ENCODE peak calls at places on chromosomes 6 and 20, in eight cellular contexts. R is K562, O is neuronal stem cell, C is H9, H is GM23248, E is IMR-90, B is ascending aorta, L is PC-3. T is an unnamed sample.

GRCh38 chr6:169921853-169922779 is 170.7 kb downstream of the ERMARD start:
- DNase-seq in C (no peak), E (no peak), B (no peak), R (no peak), H (no peak), L (no peak), O (no peak), T (no peak)

GRCh38 chr20:17835240-17835940 is 133.2 kb downstream of the SNX5 start:
- DNase-seq in E (peak; percentile 86), C (no peak), O (no peak), L (peak; percentile 97), R (no peak), B (no peak), H (peak; percentile 95), T (peak; percentile 79)

GRCh38 chr20:62838511-62838910 is 21.7 kb downstream of the COL9A3 start:
- DNase-seq in O (no peak), B (no peak), E (no peak), L (no peak), R (no peak), H (no peak), C (no peak), T (no peak)

GRCh38 chr6:154592199-154592860 is 81.8 kb upstream of the CNKSR3 start:
- DNase-seq in H (no peak), B (no peak), E (no peak), C (no peak), R (no peak), O (no peak), L (no peak), T (no peak)

GRCh38 chr6:3506751-3507388 is 50.0 kb upstream of the SLC22A23 start:
- DNase-seq in H (no peak), C (no peak), E (peak; percentile 11), R (no peak), B (no peak), O (no peak), L (peak; percentile 20), T (no peak)

GRCh38 chr6:3888153-3888957 is 39.2 kb downstream of the FAM50B start:
- DNase-seq in B (no peak), C (no peak), E (no peak), H (peak; percentile 21), R (no peak), L (peak; percentile 91), O (no peak), T (peak; percentile 79)

GRCh38 chr6:5986847-5987246 is 19.9 kb downstream of the NRN1 start:
- DNase-seq in E (no peak), L (no peak), H (no peak), B (no peak), O (no peak), C (no peak), R (no peak), T (no peak)

GRCh38 chr20:41587956-41588355 is 30.2 kb downstream of the CHD6 start:
- DNase-seq in O (no peak), L (peak; percentile 78), R (no peak), E (peak; percentile 69), H (peak; percentile 83), B (no peak), C (no peak), T (no peak)

GRCh38 chr6:131952886-131953509 is 1.8 kb upstream of the CCN2 start:
- DNase-seq in H (no peak), L (no peak), B (no peak), C (peak; percentile 49), E (no peak), R (no peak), O (no peak), T (no peak)

GRCh38 chr20:8032499-8032898 is 12.9 kb upstream of the TMX4 start:
- DNase-seq in C (no peak), E (no peak), H (no peak), L (no peak), O (no peak), B (no peak), R (no peak), T (no peak)

GRCh38 chr6:132907231-132907630 is 92.9 kb downstream of the RPS12 start:
- DNase-seq in C (no peak), O (no peak), L (peak; percentile 30), E (peak; percentile 11), H (peak; percentile 38), R (no peak), B (no peak), T (no peak)

GRCh38 chr20:47784599-47785320 is 521 bp downstream of the SULF2 start:
- DNase-seq in C (peak; percentile 38), O (no peak), E (peak; percentile 4), L (peak; percentile 74), R (no peak), B (no peak), H (peak; percentile 54), T (peak; percentile 80)

GRCh38 chr6:19731286-19731685 is 105.9 kb upstream of the ID4 start:
- DNase-seq in R (no peak), E (peak; percentile 93), L (peak; percentile 87), H (peak; percentile 95), O (no peak), B (no peak), C (no peak), T (no peak)

GRCh38 chr20:9025643-9026042 is 43.2 kb upstream of the PLCB4 start:
- DNase-seq in E (peak; percentile 88), B (no peak), C (no peak), R (no peak), L (peak; percentile 73), H (peak; percentile 83), O (no peak), T (no peak)

GRCh38 chr6:110951986-110952794 is 6.3 kb upstream of the GTF3C6 start:
- DNase-seq in C (no peak), H (peak; percentile 57), R (no peak), E (peak; percentile 47), L (peak; percentile 89), B (no peak), O (no peak), T (no peak)

GRCh38 chr6:123062645-123063044 is 66.6 kb downstream of the CLVS2 start:
- DNase-seq in R (no peak), L (no peak), H (no peak), O (peak; percentile 37), B (no peak), E (no peak), C (no peak), T (no peak)

GRCh38 chr6:38567436-38567835 is 72.3 kb downstream of the BTBD9 start:
- DNase-seq in C (no peak), E (peak; percentile 93), L (peak; percentile 84), B (no peak), H (peak; percentile 87), O (no peak), R (no peak), T (peak; percentile 84)

GRCh38 chr6:33929575-33930288 is 125.9 kb upstream of the MLN start:
- DNase-seq in O (no peak), E (no peak), B (no peak), C (no peak), R (no peak), L (no peak), H (no peak), T (no peak)

GRCh38 chr20:22717466-22717865 is 133.1 kb upstream of the FOXA2 start:
- DNase-seq in B (no peak), O (no peak), R (peak; percentile 9), E (no peak), H (no peak), C (no peak), L (peak; percentile 18), T (no peak)

GRCh38 chr20:23106271-23106851 is 20.2 kb upstream of the CD93 start:
- DNase-seq in L (peak; percentile 4), O (no peak), B (no peak), H (no peak), C (no peak), R (peak; percentile 37), E (peak; percentile 53), T (peak; percentile 15)

GRCh38 chr6:57262491-57262890 is 40.4 kb upstream of the RAB23 start:
- DNase-seq in C (no peak), H (peak; percentile 63), O (no peak), R (no peak), L (no peak), E (no peak), B (no peak), T (peak; percentile 82)

GRCh38 chr6:28757429-28758045 is 166.2 kb downstream of the TRIM27 start:
- DNase-seq in R (peak; percentile 39), O (no peak), C (peak; percentile 58), E (no peak), L (no peak), B (no peak), H (no peak), T (no peak)
- H3K27ac ChIP-seq in R (peak overlapping the region; percentile 96), O (no peak overlapping the region), C (no peak overlapping the region), E (no peak overlapping the region), L (no peak overlapping the region), B (no peak overlapping the region), H (no peak overlapping the region), T (no peak overlapping the region)

GRCh38 chr6:144315981-144316865 is 31.1 kb downstream of the UTRN start:
- DNase-seq in B (no peak), O (no peak), E (no peak), H (no peak), R (no peak), C (no peak), L (no peak), T (no peak)

GRCh38 chr6:144316866-144317204 is 31.7 kb downstream of the UTRN start:
- DNase-seq in O (no peak), C (no peak), R (no peak), E (no peak), H (no peak), L (no peak), B (no peak), T (no peak)

GRCh38 chr6:144315226-144315980 is 30.3 kb downstream of the UTRN start:
- DNase-seq in L (no peak), E (no peak), R (no peak), H (no peak), B (no peak), O (no peak), C (no peak), T (peak; percentile 55)

GRCh38 chr6:144314003-144314485 is 28.9 kb downstream of the UTRN start:
- DNase-seq in R (no peak), O (no peak), E (peak; percentile 75), L (no peak), C (no peak), H (peak; percentile 62), B (no peak), T (peak; percentile 85)

DNA sequence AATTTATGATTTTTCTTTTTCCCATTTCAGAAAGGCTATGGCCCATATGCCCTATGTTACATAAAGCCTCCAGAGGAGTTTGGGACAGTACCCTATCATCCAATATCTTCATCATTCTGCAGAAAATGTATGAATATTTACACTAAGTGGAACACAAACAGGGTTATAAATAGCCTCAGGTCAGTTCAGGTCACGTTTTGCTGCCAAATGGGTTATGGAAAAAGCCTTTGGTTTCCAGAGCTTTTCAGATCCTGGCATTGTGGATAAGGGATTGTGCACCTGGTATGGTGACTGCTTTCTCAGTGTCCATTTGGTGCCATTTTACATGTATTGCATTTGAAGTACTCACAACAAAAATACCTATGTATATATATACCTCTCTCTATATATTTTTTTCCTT is 29.4 kb downstream of the UTRN start:
- DNase-seq in R (no peak), L (no peak), B (no peak), H (no peak), C (no peak), E (no peak), O (no peak), T (no peak)
- H3K4me1 ChIP-seq in R (no peaks in the 10 kb centered on the region), L (no peaks in the 10 kb centered on the region), B (peaks cover 12% of the 10 kb centered on the region), H (peaks cover 27% of the 10 kb centered on the region), C (no peaks in the 10 kb centered on the region), E (peaks cover 3% of the 10 kb centered on the region), O (no peaks in the 10 kb centered on the region), T (peaks cover 19% of the 10 kb centered on the region)

GRCh38 chr6:157269261-157269794 is 54.0 kb downstream of the TMEM242 start:
- DNase-seq in R (no peak), L (no peak), C (peak; percentile 24), O (no peak), H (peak; percentile 85), B (no peak), E (peak; percentile 60), T (peak; percentile 86)
- H3K27ac ChIP-seq in R (no peak overlapping the region), L (no peak overlapping the region), C (no peak overlapping the region), O (no peak overlapping the region), H (peak overlapping the region; percentile 11), B (peak overlapping the region; percentile 90), E (no peak overlapping the region), T (peak overlapping the region; percentile 19)

GRCh38 chr6:45036101-45036500 is 292.0 kb upstream of the RUNX2 start:
- DNase-seq in E (no peak), C (no peak), R (no peak), L (no peak), O (no peak), H (no peak), B (no peak), T (no peak)
- H3K4me1 ChIP-seq in E (no peaks in the 10 kb centered on the region), C (no peaks in the 10 kb centered on the region), R (no peaks in the 10 kb centered on the region), L (no peaks in the 10 kb centered on the region), O (no peaks in the 10 kb centered on the region), H (no peaks in the 10 kb centered on the region), B (no peaks in the 10 kb centered on the region), T (no peaks in the 10 kb centered on the region)

T was measured in right cardiac atrium.